ENCODE peak calls at places on chromosomes 16 and 17, in six cellular contexts. One of them, this sample, is unnamed.

GRCh38 chr16:14286381-14287230 is 215.5 kb downstream of the MRTFB start:
- DNase-seq in AG10803: no peak
- DNase-seq in esophagus muscularis mucosa: no peak
- DNase-seq in body of pancreas: no peak
- DNase-seq in cardiac muscle cell: no peak
- DNase-seq in uterus: no peak
- DNase-seq in this sample: no peak

GRCh38 chr17:50337956-50338355 is 8.0 kb upstream of the XYLT2 start:
- DNase-seq in AG10803: no peak
- DNase-seq in esophagus muscularis mucosa: no peak
- DNase-seq in body of pancreas: no peak
- DNase-seq in cardiac muscle cell: no peak
- DNase-seq in uterus: no peak
- DNase-seq in this sample: no peak

GRCh38 chr16:69399361-69399760 is 13.6 kb upstream of the TERF2 start:
- DNase-seq in AG10803: peak
- DNase-seq in esophagus muscularis mucosa: no peak
- DNase-seq in body of pancreas: no peak
- DNase-seq in cardiac muscle cell: peak
- DNase-seq in uterus: no peak
- DNase-seq in this sample: no peak

GRCh38 chr16:50834701-50835100 is 92.8 kb downstream of the CYLD start:
- DNase-seq in AG10803: no peak
- DNase-seq in esophagus muscularis mucosa: no peak
- DNase-seq in body of pancreas: no peak
- DNase-seq in cardiac muscle cell: no peak
- DNase-seq in uterus: no peak
- DNase-seq in this sample: no peak

GRCh38 chr17:39923836-39924690 is 3.3 kb downstream of the ORMDL3 start:
- DNase-seq in AG10803: peak
- DNase-seq in esophagus muscularis mucosa: no peak
- DNase-seq in body of pancreas: no peak
- DNase-seq in cardiac muscle cell: peak
- DNase-seq in uterus: no peak
- DNase-seq in this sample: no peak

GRCh38 chr17:38958326-38958725 is 8.9 kb downstream of the FBXO47 start:
- DNase-seq in AG10803: peak
- DNase-seq in esophagus muscularis mucosa: no peak
- DNase-seq in body of pancreas: no peak
- DNase-seq in cardiac muscle cell: no peak
- DNase-seq in uterus: no peak
- DNase-seq in this sample: no peak

GRCh38 chr16:17433577-17433960 is 37.2 kb downstream of the XYLT1 start:
- DNase-seq in AG10803: no peak
- DNase-seq in esophagus muscularis mucosa: no peak
- DNase-seq in body of pancreas: no peak
- DNase-seq in cardiac muscle cell: no peak
- DNase-seq in uterus: no peak
- DNase-seq in this sample: no peak

GRCh38 chr16:2234813-2235170 is 1.5 kb upstream of the DNASE1L2 start:
- DNase-seq in AG10803: no peak
- DNase-seq in esophagus muscularis mucosa: no peak
- DNase-seq in body of pancreas: no peak
- DNase-seq in cardiac muscle cell: no peak
- DNase-seq in uterus: no peak
- DNase-seq in this sample: no peak

GRCh38 chr17:3695723-3696411 is at the start of gene P2RX5:
- DNase-seq in AG10803: peak
- DNase-seq in esophagus muscularis mucosa: no peak
- DNase-seq in body of pancreas: peak
- DNase-seq in cardiac muscle cell: peak
- DNase-seq in uterus: no peak
- DNase-seq in this sample: peak

DNA sequence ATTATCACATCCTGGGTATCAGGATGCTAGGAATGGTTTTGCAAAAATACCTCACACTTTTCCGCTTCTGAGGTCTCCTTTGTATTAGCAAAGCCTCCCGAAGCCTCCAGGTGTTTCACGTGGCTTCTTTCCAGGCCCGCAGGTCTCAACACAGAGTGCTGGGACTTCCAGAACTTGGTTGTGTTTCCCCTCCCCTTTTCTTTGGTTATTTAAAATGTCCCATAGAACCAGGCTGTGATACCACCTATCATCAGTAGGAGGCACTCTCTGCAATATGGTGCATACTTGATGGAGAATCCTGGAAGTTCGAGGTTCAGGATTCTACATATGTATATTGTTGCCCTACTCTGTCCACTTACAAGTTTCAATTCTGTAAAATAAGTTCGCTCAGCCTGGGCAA is 28.8 kb downstream of the ATP2C2 start:
- DNase-seq in AG10803: no peak
- DNase-seq in esophagus muscularis mucosa: no peak
- DNase-seq in body of pancreas: no peak
- DNase-seq in cardiac muscle cell: no peak
- DNase-seq in uterus: no peak
- DNase-seq in this sample: no peak
- TF ChIP-seq CTCF in AG10803: peak
- TF ChIP-seq CTCF in esophagus muscularis mucosa: no peak
- TF ChIP-seq CTCF in body of pancreas: no peak
- TF ChIP-seq CTCF in cardiac muscle cell: peak
- TF ChIP-seq CTCF in uterus: no peak
- TF ChIP-seq CTCF in this sample: peak

DNA sequence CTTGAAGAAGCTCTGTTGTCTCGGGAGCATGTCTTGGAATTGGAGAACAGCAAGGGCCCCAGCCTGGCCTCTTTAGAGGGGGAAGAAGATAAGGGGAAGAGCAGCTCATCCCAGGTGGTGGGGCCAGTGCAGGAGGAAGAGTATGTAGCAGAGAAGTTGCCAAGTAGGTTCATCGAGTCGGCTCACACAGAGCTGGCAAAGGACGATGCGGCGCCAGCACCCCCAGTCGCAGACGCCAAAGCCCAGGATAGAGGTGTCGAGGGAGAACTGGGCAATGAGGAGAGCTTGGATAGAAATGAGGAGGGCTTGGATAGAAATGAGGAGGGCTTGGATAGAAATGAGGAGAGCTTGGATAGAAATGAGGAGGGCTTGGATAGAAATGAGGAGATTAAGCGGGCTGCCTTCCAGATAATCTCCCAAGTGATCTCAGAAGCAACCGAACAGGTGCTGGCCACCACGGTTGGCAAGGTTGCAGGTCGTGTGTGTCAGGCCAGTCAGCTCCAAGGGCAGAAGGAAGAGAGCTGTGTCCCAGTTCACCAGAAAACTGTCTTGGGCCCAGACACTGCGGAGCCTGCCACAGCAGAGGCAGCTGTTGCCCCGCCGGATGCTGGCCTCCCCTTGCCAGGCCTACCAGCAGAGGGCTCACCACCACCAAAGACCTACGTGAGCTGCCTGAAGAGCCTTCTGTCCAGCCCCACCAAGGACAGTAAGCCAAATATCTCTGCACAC is 21.2 kb downstream of the AKAP1 start:
- DNase-seq in AG10803: no peak
- DNase-seq in esophagus muscularis mucosa: no peak
- DNase-seq in body of pancreas: peak
- DNase-seq in cardiac muscle cell: no peak
- DNase-seq in uterus: no peak
- DNase-seq in this sample: peak
- TF ChIP-seq CTCF in AG10803: no peak
- TF ChIP-seq CTCF in esophagus muscularis mucosa: peak
- TF ChIP-seq CTCF in body of pancreas: peak
- TF ChIP-seq CTCF in cardiac muscle cell: peak
- TF ChIP-seq CTCF in uterus: no peak
- TF ChIP-seq CTCF in this sample: no peak

GRCh38 chr16:27892879-27893278 is 170.6 kb downstream of the GSG1L start:
- DNase-seq in AG10803: no peak
- DNase-seq in esophagus muscularis mucosa: no peak
- DNase-seq in body of pancreas: no peak
- DNase-seq in cardiac muscle cell: peak
- DNase-seq in uterus: no peak
- DNase-seq in this sample: no peak
- TF ChIP-seq CTCF in AG10803: no peak
- TF ChIP-seq CTCF in esophagus muscularis mucosa: no peak
- TF ChIP-seq CTCF in body of pancreas: no peak
- TF ChIP-seq CTCF in cardiac muscle cell: no peak
- TF ChIP-seq CTCF in uterus: no peak
- TF ChIP-seq CTCF in this sample: no peak

DNA sequence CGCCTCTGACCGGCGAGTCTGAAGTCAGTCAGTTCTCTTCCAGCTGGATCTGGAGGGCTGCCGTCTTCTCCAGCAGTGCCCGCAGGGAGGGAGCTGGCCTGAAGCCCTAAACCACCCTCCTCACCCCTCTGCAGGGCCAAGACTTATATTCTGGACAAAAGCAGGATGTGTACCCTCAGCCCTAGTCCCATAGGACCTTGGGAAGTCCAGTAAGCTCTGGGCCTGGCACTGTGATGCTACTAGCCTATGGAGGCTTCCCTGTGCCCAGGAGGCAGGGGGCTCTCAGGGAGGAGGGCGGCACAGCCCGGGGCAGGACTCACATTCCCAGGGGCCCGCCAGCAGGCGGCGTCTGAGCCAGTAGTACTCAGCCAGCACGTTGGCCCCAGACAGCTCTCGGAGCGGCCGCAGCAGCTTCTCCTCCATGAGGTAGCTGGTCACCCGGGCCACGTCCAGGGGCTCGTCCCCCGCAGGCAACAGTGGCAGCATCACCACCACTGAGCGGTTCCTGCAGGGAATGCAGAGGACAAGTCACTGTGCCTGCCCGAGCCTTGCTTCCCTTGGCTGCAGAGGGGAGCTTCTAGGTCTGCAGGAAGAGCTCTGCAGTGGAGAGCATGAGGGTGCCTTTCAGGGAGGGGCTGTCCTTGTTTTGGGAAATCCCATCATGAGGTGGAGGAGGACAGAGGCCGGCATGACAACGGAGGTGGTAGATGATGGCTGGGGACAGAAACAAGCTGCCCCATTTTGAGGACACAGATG is 41.7 kb downstream of the RMI2 start:
- DNase-seq in AG10803: peak
- DNase-seq in esophagus muscularis mucosa: no peak
- DNase-seq in body of pancreas: no peak
- DNase-seq in cardiac muscle cell: peak
- DNase-seq in uterus: no peak
- DNase-seq in this sample: peak
- TF ChIP-seq CTCF in AG10803: peak
- TF ChIP-seq CTCF in esophagus muscularis mucosa: no peak
- TF ChIP-seq CTCF in body of pancreas: no peak
- TF ChIP-seq CTCF in cardiac muscle cell: peak
- TF ChIP-seq CTCF in uterus: no peak
- TF ChIP-seq CTCF in this sample: peak

This sample was measured in endothelial cell.